ENCODE peak calls at places on chromosome 11, in four cellular contexts. H, N, Y and W are unnamed samples.

GRCh38 chr11:64065141-64065465 is 29.4 kb downstream of the FLRT1 start:
- DNase-seq in H (no peak), N (no peak), Y (no peak), W (no peak)

GRCh38 chr11:8060801-8061554 is 20.0 kb upstream of the TUB start:
- DNase-seq in H (no peak), N (no peak), Y (no peak), W (no peak)

GRCh38 chr11:73199446-73199845 is 18.6 kb upstream of the P2RY2 start:
- DNase-seq in H (no peak), N (no peak), Y (no peak), W (no peak)

GRCh38 chr11:96333076-96333744 is 9.8 kb downstream of the MAML2 start:
- DNase-seq in H (no peak), N (no peak), Y (no peak), W (no peak)

GRCh38 chr11:99424313-99425084 is 403.8 kb downstream of the CNTN5 start:
- DNase-seq in H (no peak), N (no peak), Y (no peak), W (no peak)

GRCh38 chr11:69099193-69099592 is 50.5 kb downstream of the TPCN2 start:
- DNase-seq in H (no peak), N (no peak), Y (no peak), W (no peak)

GRCh38 chr11:31870609-31871309 is 59.6 kb upstream of the PAX6 start:
- DNase-seq in H (peak; percentile 77), N (no peak), Y (peak; percentile 48), W (peak; percentile 76)

GRCh38 chr11:131889146-131889577 is 518.7 kb downstream of the NTM start:
- DNase-seq in H (no peak), N (no peak), Y (no peak), W (no peak)

GRCh38 chr11:117828641-117829368 is 4.3 kb upstream of the FXYD2 start:
- DNase-seq in H (no peak), N (peak; percentile 87), Y (no peak), W (peak; percentile 11)

GRCh38 chr11:11567862-11568650 is 53.7 kb downstream of the GALNT18 start:
- DNase-seq in H (no peak), N (no peak), Y (no peak), W (no peak)

GRCh38 chr11:44684886-44685285 is 41.9 kb upstream of the TSPAN18 start:
- DNase-seq in H (no peak), N (no peak), Y (no peak), W (no peak)

GRCh38 chr11:1749787-1750351 is 526 bp downstream of the IFITM10 start:
- DNase-seq in H (no peak), N (no peak), Y (no peak), W (no peak)

GRCh38 chr11:64925536-64926449 is 1.3 kb downstream of the PPP2R5B start:
- DNase-seq in H (no peak), N (no peak), Y (no peak), W (no peak)

GRCh38 chr11:67490727-67491065 is 7.9 kb downstream of the AIP start:
- DNase-seq in H (no peak), N (no peak), Y (no peak), W (no peak)

GRCh38 chr11:14190992-14191773 is 167.8 kb downstream of the RRAS2 start:
- DNase-seq in H (no peak), N (no peak), Y (no peak), W (no peak)

GRCh38 chr11:31940396-31941037 is 129.4 kb upstream of the PAX6 start:
- DNase-seq in H (no peak), N (no peak), Y (no peak), W (no peak)

GRCh38 chr11:126512251-126512650 is 156.8 kb downstream of the ST3GAL4 start:
- DNase-seq in H (no peak), N (no peak), Y (no peak), W (no peak)